ENCODE peak calls at places on chromosomes 16 and 17, in six cellular contexts. One of them, this sample, is unnamed.

GRCh38 chr16:31436221-31437045 is 6.2 kb downstream of the ZNF843 start:
- DNase-seq in GM23338: no peak
- DNase-seq in fibroblast of pulmonary artery: no peak
- DNase-seq in GM10248: no peak
- DNase-seq in body of pancreas: no peak
- DNase-seq in K562: no peak
- DNase-seq in this sample: no peak

GRCh38 chr17:66383353-66383752 is 80.9 kb downstream of the PRKCA start:
- DNase-seq in GM23338: no peak
- DNase-seq in fibroblast of pulmonary artery: peak; percentile 94
- DNase-seq in GM10248: no peak
- DNase-seq in body of pancreas: no peak
- DNase-seq in K562: no peak
- DNase-seq in this sample: no peak

GRCh38 chr17:50059256-50059655 is 3.3 kb downstream of the ITGA3 start:
- DNase-seq in GM23338: no peak
- DNase-seq in fibroblast of pulmonary artery: no peak
- DNase-seq in GM10248: no peak
- DNase-seq in body of pancreas: peak; percentile 46
- DNase-seq in K562: no peak
- DNase-seq in this sample: no peak

GRCh38 chr17:8436169-8436932 is 667 bp downstream of the NDEL1 start:
- DNase-seq in GM23338: peak; percentile 83
- DNase-seq in fibroblast of pulmonary artery: peak; percentile 46
- DNase-seq in GM10248: peak; percentile 55
- DNase-seq in body of pancreas: peak; percentile 74
- DNase-seq in K562: peak; percentile 22
- DNase-seq in this sample: peak; percentile 56

GRCh38 chr16:49986351-49987124 is 38.5 kb upstream of the CNEP1R1 start:
- DNase-seq in GM23338: peak; percentile 40
- DNase-seq in fibroblast of pulmonary artery: peak; percentile 39
- DNase-seq in GM10248: no peak
- DNase-seq in body of pancreas: no peak
- DNase-seq in K562: no peak
- DNase-seq in this sample: no peak

GRCh38 chr17:64006361-64007088 is 8.4 kb downstream of the PRR29 start:
- DNase-seq in GM23338: no peak
- DNase-seq in fibroblast of pulmonary artery: no peak
- DNase-seq in GM10248: peak; percentile 10
- DNase-seq in body of pancreas: no peak
- DNase-seq in K562: peak; percentile 97
- DNase-seq in this sample: peak; percentile 62

GRCh38 chr16:31333686-31334649 is 21.0 kb upstream of the ITGAX start:
- DNase-seq in GM23338: peak; percentile 71
- DNase-seq in fibroblast of pulmonary artery: peak; percentile 10
- DNase-seq in GM10248: peak; percentile 62
- DNase-seq in body of pancreas: no peak
- DNase-seq in K562: peak; percentile 39
- DNase-seq in this sample: no peak

GRCh38 chr16:85258616-85259015 is 146.3 kb upstream of the CIBAR2 start:
- DNase-seq in GM23338: no peak
- DNase-seq in fibroblast of pulmonary artery: no peak
- DNase-seq in GM10248: no peak
- DNase-seq in body of pancreas: no peak
- DNase-seq in K562: no peak
- DNase-seq in this sample: no peak

GRCh38 chr16:4433914-4434787 is 8.5 kb downstream of the DNAJA3 start:
- DNase-seq in GM23338: no peak
- DNase-seq in fibroblast of pulmonary artery: no peak
- DNase-seq in GM10248: no peak
- DNase-seq in body of pancreas: no peak
- DNase-seq in K562: peak; percentile 55
- DNase-seq in this sample: no peak

GRCh38 chr17:30599424-30600061 is 122.3 kb downstream of the GOSR1 start:
- DNase-seq in GM23338: peak; percentile 88
- DNase-seq in fibroblast of pulmonary artery: no peak
- DNase-seq in GM10248: no peak
- DNase-seq in body of pancreas: no peak
- DNase-seq in K562: no peak
- DNase-seq in this sample: no peak

GRCh38 chr16:339680-340079 is 12.8 kb downstream of the AXIN1 start:
- DNase-seq in GM23338: no peak
- DNase-seq in fibroblast of pulmonary artery: no peak
- DNase-seq in GM10248: no peak
- DNase-seq in body of pancreas: no peak
- DNase-seq in K562: no peak
- DNase-seq in this sample: no peak

GRCh38 chr16:24800586-24800985 is 45.2 kb upstream of the SLC5A11 start:
- DNase-seq in GM23338: peak; percentile 17
- DNase-seq in fibroblast of pulmonary artery: peak; percentile 52
- DNase-seq in GM10248: no peak
- DNase-seq in body of pancreas: no peak
- DNase-seq in K562: peak; percentile 21
- DNase-seq in this sample: no peak

GRCh38 chr16:70746040-70746707 is 54.8 kb downstream of the VAC14 start:
- DNase-seq in GM23338: no peak
- DNase-seq in fibroblast of pulmonary artery: peak; percentile 83
- DNase-seq in GM10248: no peak
- DNase-seq in body of pancreas: peak; percentile 66
- DNase-seq in K562: peak; percentile 27
- DNase-seq in this sample: no peak

GRCh38 chr17:83073389-83074063 is 5.9 kb upstream of the METRNL start:
- DNase-seq in GM23338: no peak
- DNase-seq in fibroblast of pulmonary artery: no peak
- DNase-seq in GM10248: no peak
- DNase-seq in body of pancreas: no peak
- DNase-seq in K562: peak; percentile 91
- DNase-seq in this sample: no peak

GRCh38 chr16:77869997-77870813 is 81.8 kb downstream of the VAT1L start:
- DNase-seq in GM23338: peak; percentile 21
- DNase-seq in fibroblast of pulmonary artery: peak; percentile 18
- DNase-seq in GM10248: no peak
- DNase-seq in body of pancreas: no peak
- DNase-seq in K562: no peak
- DNase-seq in this sample: no peak

GRCh38 chr16:75377971-75378386 is 55.3 kb downstream of the CFDP1 start:
- DNase-seq in GM23338: peak; percentile 71
- DNase-seq in fibroblast of pulmonary artery: peak; percentile 98
- DNase-seq in GM10248: no peak
- DNase-seq in body of pancreas: no peak
- DNase-seq in K562: no peak
- DNase-seq in this sample: peak; percentile 28

GRCh38 chr16:2963074-2963610 is 933 bp upstream of the KREMEN2 start:
- DNase-seq in GM23338: no peak
- DNase-seq in fibroblast of pulmonary artery: no peak
- DNase-seq in GM10248: no peak
- DNase-seq in body of pancreas: no peak
- DNase-seq in K562: peak; percentile 90
- DNase-seq in this sample: no peak

GRCh38 chr16:56743840-56744239 is 13.9 kb downstream of the NUP93 start:
- DNase-seq in GM23338: peak; percentile 57
- DNase-seq in fibroblast of pulmonary artery: peak; percentile 63
- DNase-seq in GM10248: no peak
- DNase-seq in body of pancreas: no peak
- DNase-seq in K562: no peak
- DNase-seq in this sample: peak; percentile 43

GRCh38 chr17:28371245-28372202 is at the start of gene SARM1:
- DNase-seq in GM23338: peak; percentile 99
- DNase-seq in fibroblast of pulmonary artery: peak; percentile 85
- DNase-seq in GM10248: peak; percentile 92
- DNase-seq in body of pancreas: peak; percentile 63
- DNase-seq in K562: peak; percentile 92
- DNase-seq in this sample: peak; percentile 78

GRCh38 chr17:79413591-79413990 is 197.3 kb downstream of the RBFOX3 start:
- DNase-seq in GM23338: no peak
- DNase-seq in fibroblast of pulmonary artery: no peak
- DNase-seq in GM10248: no peak
- DNase-seq in body of pancreas: no peak
- DNase-seq in K562: no peak
- DNase-seq in this sample: no peak

GRCh38 chr17:34981538-34982241 is 1.4 kb downstream of the LIG3 start:
- DNase-seq in GM23338: no peak
- DNase-seq in fibroblast of pulmonary artery: peak; percentile 23
- DNase-seq in GM10248: no peak
- DNase-seq in body of pancreas: no peak
- DNase-seq in K562: peak; percentile 34
- DNase-seq in this sample: no peak

GRCh38 chr17:34979650-34980352 is 511 bp upstream of the LIG3 start:
- DNase-seq in GM23338: peak; percentile 33
- DNase-seq in fibroblast of pulmonary artery: no peak
- DNase-seq in GM10248: no peak
- DNase-seq in body of pancreas: no peak
- DNase-seq in K562: no peak
- DNase-seq in this sample: no peak

GRCh38 chr17:34980353-34980680 is at the start of gene LIG3:
- DNase-seq in GM23338: peak; percentile 97
- DNase-seq in fibroblast of pulmonary artery: peak; percentile 94
- DNase-seq in GM10248: peak; percentile 96
- DNase-seq in body of pancreas: peak; percentile 95
- DNase-seq in K562: peak; percentile 91
- DNase-seq in this sample: peak; percentile 93

GRCh38 chr17:34979153-34979552 is 1.2 kb upstream of the LIG3 start:
- DNase-seq in GM23338: no peak
- DNase-seq in fibroblast of pulmonary artery: no peak
- DNase-seq in GM10248: no peak
- DNase-seq in body of pancreas: no peak
- DNase-seq in K562: no peak
- DNase-seq in this sample: no peak

GRCh38 chr17:34980681-34981537 is 597 bp downstream of the LIG3 start:
- DNase-seq in GM23338: peak; percentile 85
- DNase-seq in fibroblast of pulmonary artery: peak; percentile 89
- DNase-seq in GM10248: peak; percentile 93
- DNase-seq in body of pancreas: peak; percentile 72
- DNase-seq in K562: peak; percentile 96
- DNase-seq in this sample: peak; percentile 67
- TF ChIP-seq CTCF in GM23338: peak; percentile 47
- TF ChIP-seq CTCF in fibroblast of pulmonary artery: peak; percentile 43
- TF ChIP-seq CTCF in GM10248: peak; percentile 69
- TF ChIP-seq CTCF in body of pancreas: no peak
- TF ChIP-seq CTCF in K562: peak; percentile 47
- TF ChIP-seq CTCF in this sample: peak; percentile 13

DNA sequence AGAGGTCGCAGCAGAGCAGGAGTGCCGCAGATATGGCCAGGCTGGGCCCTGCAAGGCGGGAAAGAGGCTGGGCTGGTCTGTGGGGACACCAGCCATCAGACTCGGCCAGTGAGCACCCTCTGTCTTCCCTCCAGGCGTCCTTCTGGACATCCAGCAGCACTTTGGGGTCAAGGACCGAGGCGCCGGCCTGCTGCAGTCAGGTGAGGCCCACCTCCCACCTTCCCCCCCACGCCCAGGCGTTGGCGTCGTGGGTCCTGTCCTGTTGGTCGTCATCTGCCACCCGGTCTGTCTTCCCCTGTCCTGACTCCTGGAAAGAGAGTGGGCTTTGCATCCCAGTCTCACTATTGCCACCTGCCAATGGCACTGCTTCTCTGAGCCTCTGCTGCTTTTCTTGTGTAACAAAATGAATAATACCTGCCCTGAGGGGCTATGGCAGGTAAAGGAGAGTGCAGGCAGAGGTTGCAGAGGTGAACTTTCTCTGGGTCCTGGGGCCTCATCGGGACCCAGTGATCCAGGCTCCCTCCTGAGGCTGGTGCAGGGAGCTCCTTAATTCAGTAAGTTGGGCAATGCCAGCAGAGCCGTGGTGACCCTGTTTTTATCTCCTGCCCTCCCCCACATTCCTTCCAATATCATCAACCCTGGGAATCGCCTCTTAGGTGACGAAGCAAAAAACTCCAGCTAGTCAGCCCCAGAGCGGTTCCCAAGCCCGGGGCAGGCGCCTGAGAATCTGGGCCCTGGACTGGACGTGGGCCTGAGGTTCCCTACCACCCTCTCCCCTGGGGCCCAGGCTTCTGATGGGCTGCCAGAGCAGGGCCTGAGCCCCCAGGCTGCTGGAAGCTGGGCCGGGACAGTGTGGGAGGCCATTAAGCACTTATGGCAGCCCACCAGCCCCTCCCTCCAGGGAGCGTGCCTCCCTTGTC is 14.7 kb downstream of the SPNS2 start:
- DNase-seq in GM23338: no peak
- DNase-seq in fibroblast of pulmonary artery: peak; percentile 28
- DNase-seq in GM10248: no peak
- DNase-seq in body of pancreas: no peak
- DNase-seq in K562: no peak
- DNase-seq in this sample: no peak
- TF ChIP-seq CTCF in GM23338: no peak
- TF ChIP-seq CTCF in fibroblast of pulmonary artery: no peak
- TF ChIP-seq CTCF in GM10248: no peak
- TF ChIP-seq CTCF in body of pancreas: no peak
- TF ChIP-seq CTCF in K562: no peak
- TF ChIP-seq CTCF in this sample: no peak

GRCh38 chr16:26765087-26765486 is 301.6 kb upstream of the C16orf82 start:
- DNase-seq in GM23338: peak; percentile 22
- DNase-seq in fibroblast of pulmonary artery: no peak
- DNase-seq in GM10248: no peak
- DNase-seq in body of pancreas: no peak
- DNase-seq in K562: peak; percentile 51
- DNase-seq in this sample: peak; percentile 18
- TF ChIP-seq CTCF in GM23338: no peak
- TF ChIP-seq CTCF in fibroblast of pulmonary artery: no peak
- TF ChIP-seq CTCF in GM10248: no peak
- TF ChIP-seq CTCF in body of pancreas: no peak
- TF ChIP-seq CTCF in K562: peak; percentile 31
- TF ChIP-seq CTCF in this sample: peak; percentile 33

GRCh38 chr17:57666946-57667345 is 78.2 kb downstream of the CCDC182 start:
- DNase-seq in GM23338: no peak
- DNase-seq in fibroblast of pulmonary artery: no peak
- DNase-seq in GM10248: no peak
- DNase-seq in body of pancreas: peak; percentile 1
- DNase-seq in K562: no peak
- DNase-seq in this sample: no peak

GRCh38 chr17:57666198-57666870 is 78.8 kb downstream of the CCDC182 start:
- DNase-seq in GM23338: no peak
- DNase-seq in fibroblast of pulmonary artery: no peak
- DNase-seq in GM10248: no peak
- DNase-seq in body of pancreas: peak; percentile 2
- DNase-seq in K562: no peak
- DNase-seq in this sample: no peak

GRCh38 chr17:57665128-57665527 is 80.0 kb downstream of the CCDC182 start:
- DNase-seq in GM23338: peak; percentile 32
- DNase-seq in fibroblast of pulmonary artery: no peak
- DNase-seq in GM10248: no peak
- DNase-seq in body of pancreas: no peak
- DNase-seq in K562: no peak
- DNase-seq in this sample: no peak

GRCh38 chr17:57667461-57667923 is 77.6 kb downstream of the CCDC182 start:
- DNase-seq in GM23338: no peak
- DNase-seq in fibroblast of pulmonary artery: no peak
- DNase-seq in GM10248: no peak
- DNase-seq in body of pancreas: peak; percentile 7
- DNase-seq in K562: no peak
- DNase-seq in this sample: no peak

DNA sequence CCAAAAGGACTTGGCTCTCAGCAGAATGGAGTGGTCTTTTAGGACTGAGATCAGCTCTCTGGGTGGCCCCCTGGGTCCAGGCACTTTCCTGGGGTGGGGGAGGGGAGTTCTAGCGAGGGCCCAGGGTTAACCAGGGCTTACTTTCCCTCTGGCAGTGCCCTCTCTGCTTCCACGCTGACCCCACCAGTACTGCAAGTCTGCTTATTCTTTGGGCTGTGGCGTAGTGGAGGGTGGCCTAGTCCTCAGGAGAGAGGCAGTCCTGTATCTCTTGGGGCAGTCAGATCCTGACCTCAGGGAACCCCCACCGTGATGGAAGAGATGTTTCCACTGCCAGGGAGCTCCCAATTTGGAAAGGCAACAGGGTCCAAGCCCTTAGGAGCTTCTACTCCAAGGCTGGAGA is 79.4 kb downstream of the CCDC182 start:
- DNase-seq in GM23338: peak; percentile 41
- DNase-seq in fibroblast of pulmonary artery: no peak
- DNase-seq in GM10248: no peak
- DNase-seq in body of pancreas: no peak
- DNase-seq in K562: no peak
- DNase-seq in this sample: no peak
- TF ChIP-seq CTCF in GM23338: no peak
- TF ChIP-seq CTCF in fibroblast of pulmonary artery: no peak
- TF ChIP-seq CTCF in GM10248: no peak
- TF ChIP-seq CTCF in body of pancreas: no peak
- TF ChIP-seq CTCF in K562: no peak
- TF ChIP-seq CTCF in this sample: no peak